ENCODE peak calls at places on chromosomes 13 and 19, in five cellular contexts. L, T, G, J and S are unnamed samples.

GRCh38 chr13:67048084-67048792 is 181.9 kb downstream of the PCDH9 start:
- DNase-seq in J (no peak), L (no peak), G (peak), T (peak), S (no peak)

GRCh38 chr19:1016647-1017114 is 4.2 kb downstream of the TMEM259 start:
- DNase-seq in G (no peak), T (peak), L (no peak), J (no peak), S (no peak)

GRCh38 chr13:45951724-45952123 is 100.2 kb upstream of the SIAH3 start:
- DNase-seq in L (no peak), T (peak), J (no peak), G (no peak), S (no peak)

GRCh38 chr19:1511318-1511988 is 1.4 kb downstream of the ADAMTSL5 start:
- DNase-seq in T (no peak), G (no peak), J (no peak), L (no peak), S (no peak)

GRCh38 chr19:17496337-17496997 is 15.0 kb upstream of the PGLS start:
- DNase-seq in G (peak), J (no peak), L (peak), T (peak), S (peak)

GRCh38 chr19:44948763-44949374 is 3.0 kb downstream of the APOC2 start:
- DNase-seq in T (peak), J (no peak), G (no peak), L (no peak), S (no peak)

GRCh38 chr19:2135474-2136402 is 15.6 kb downstream of the AP3D1 start:
- DNase-seq in J (no peak), L (no peak), T (no peak), G (no peak), S (no peak)

GRCh38 chr19:43457809-43458208 is 7.6 kb downstream of the LYPD3 start:
- DNase-seq in J (no peak), G (no peak), L (no peak), T (no peak), S (no peak)

GRCh38 chr19:1824252-1824622 is 12.2 kb upstream of the ATP8B3 start:
- DNase-seq in T (no peak), L (no peak), J (no peak), G (no peak), S (no peak)

GRCh38 chr19:49692102-49692599 is 1.2 kb downstream of the CPT1C start:
- DNase-seq in T (no peak), G (no peak), J (no peak), L (no peak), S (no peak)

GRCh38 chr13:48647625-48648024 is 6.1 kb upstream of the CYSLTR2 start:
- DNase-seq in T (no peak), G (no peak), J (no peak), L (no peak), S (no peak)

GRCh38 chr19:15564534-15565168 is 50.4 kb upstream of the CYP4F8 start:
- DNase-seq in G (no peak), J (no peak), L (no peak), T (no peak), S (no peak)

GRCh38 chr19:17035842-17036424 is 9.3 kb upstream of the CPAMD8 start:
- DNase-seq in L (no peak), J (no peak), G (no peak), T (no peak), S (no peak)

GRCh38 chr13:114226088-114226487 is 8.6 kb upstream of the CDC16 start:
- DNase-seq in T (no peak), J (no peak), L (no peak), G (no peak), S (no peak)

GRCh38 chr19:4913996-4914735 is 4.9 kb downstream of the UHRF1 start:
- DNase-seq in G (no peak), J (no peak), L (no peak), T (no peak), S (no peak)

GRCh38 chr19:14055396-14055795 is 6.5 kb downstream of the PALM3 start:
- DNase-seq in J (no peak), T (no peak), L (no peak), G (no peak), S (no peak)

GRCh38 chr13:70107498-70108271 is at the start of gene ATXN8OS:
- DNase-seq in G (no peak), T (no peak), J (no peak), L (no peak), S (peak)

GRCh38 chr19:39247701-39248664 is 673 bp downstream of the IFNL4 start:
- DNase-seq in G (peak), J (no peak), L (no peak), T (no peak), S (no peak)

GRCh38 chr13:83845121-83845520 is 37.2 kb downstream of the SLITRK1 start:
- DNase-seq in G (no peak), T (no peak), L (no peak), J (no peak), S (no peak)

DNA sequence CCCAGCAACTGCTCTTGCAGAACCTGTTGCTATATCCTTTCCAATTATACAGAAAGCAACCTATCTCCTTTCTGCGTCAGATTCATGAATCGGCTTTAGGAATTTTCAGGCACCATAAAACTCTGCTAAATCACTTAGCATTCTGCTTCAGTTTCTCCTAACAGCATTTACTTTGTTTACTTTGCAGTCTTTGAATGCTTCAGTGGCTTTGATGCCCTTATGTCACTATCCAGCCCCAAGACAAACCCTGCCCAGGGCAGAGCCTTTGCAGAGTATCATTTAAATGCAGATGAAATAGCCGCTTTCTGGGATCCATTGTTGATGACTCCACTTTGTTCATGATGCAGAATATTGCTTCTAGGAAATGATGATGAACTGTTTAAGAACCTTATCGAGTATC is 43.1 kb downstream of the SLITRK1 start:
- DNase-seq in L (no peak), T (no peak), G (no peak), J (no peak), S (no peak)
- TF ChIP-seq CTCF in L (no peak), T (no peak), G (no peak), J (no peak), S (no peak)

DNA sequence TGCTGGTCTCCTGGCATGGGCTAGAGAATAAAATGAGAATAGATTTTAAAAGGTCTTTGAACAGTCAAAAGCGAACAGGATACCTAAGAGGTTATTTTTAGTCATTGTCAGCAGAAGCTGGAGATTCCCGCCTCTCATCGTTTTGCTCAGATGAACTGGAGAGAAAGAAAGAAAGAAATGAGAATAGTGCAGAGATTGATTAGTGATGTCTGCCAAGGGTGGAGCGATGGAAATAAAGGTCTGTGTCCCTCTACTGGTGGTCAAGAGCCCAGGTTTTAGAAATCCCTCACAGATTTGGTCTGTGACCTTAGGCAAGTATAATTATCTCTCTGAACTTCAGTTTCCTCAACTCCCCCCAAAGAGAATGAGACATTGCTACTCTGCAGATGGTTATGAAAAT is 5.4 kb downstream of the NCAN start:
- DNase-seq in L (no peak), G (no peak), T (peak), J (no peak), S (no peak)
- TF ChIP-seq CTCF in L (no peak), G (no peak), T (peak), J (no peak), S (peak)

GRCh38 chr13:24539500-24540165 is 27.1 kb upstream of the PARP4 start:
- DNase-seq in L (no peak), G (no peak), T (no peak), J (no peak), S (no peak)

GRCh38 chr13:24541127-24541475 is 28.5 kb upstream of the PARP4 start:
- DNase-seq in G (no peak), J (no peak), L (no peak), T (no peak), S (no peak)

GRCh38 chr13:24540236-24541126 is 27.9 kb upstream of the PARP4 start:
- DNase-seq in T (no peak), G (peak), J (no peak), L (no peak), S (peak)
- TF ChIP-seq CTCF in T (peak), G (peak), J (no peak), L (no peak), S (peak)

GRCh38 chr19:28643284-28643683 is 569.7 kb downstream of the UQCRFS1 start:
- DNase-seq in G (no peak), J (no peak), T (no peak), L (no peak), S (no peak)

GRCh38 chr19:28640506-28640905 is 572.4 kb downstream of the UQCRFS1 start:
- DNase-seq in J (no peak), L (no peak), G (no peak), T (peak), S (no peak)

GRCh38 chr19:28642787-28643186 is 570.2 kb downstream of the UQCRFS1 start:
- DNase-seq in J (no peak), T (no peak), L (no peak), G (no peak), S (no peak)

GRCh38 chr19:28644261-28644660 is 568.7 kb downstream of the UQCRFS1 start:
- DNase-seq in J (no peak), G (no peak), L (no peak), T (no peak), S (no peak)

DNA sequence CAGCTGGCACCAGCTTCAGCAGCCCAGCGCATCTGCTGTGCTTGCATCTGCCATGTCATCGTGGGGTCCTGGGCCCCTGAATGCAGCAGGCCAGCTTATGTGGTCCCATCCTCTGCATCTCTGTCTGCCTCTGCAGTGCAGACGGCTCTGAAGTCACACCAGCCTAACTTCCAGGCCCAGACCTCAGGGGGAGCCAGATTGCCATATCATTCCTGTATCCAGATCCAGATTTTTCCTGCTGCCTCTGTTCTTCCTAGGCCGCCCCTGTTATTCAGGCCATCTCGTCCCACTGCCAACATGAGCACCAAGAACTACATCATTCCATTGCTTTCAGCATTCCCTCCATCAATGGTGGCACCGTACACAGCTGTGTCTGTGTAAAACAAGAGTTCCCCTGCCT is 571.6 kb downstream of the UQCRFS1 start:
- DNase-seq in L (no peak), G (no peak), J (no peak), T (no peak), S (no peak)
- TF ChIP-seq CTCF in L (no peak), G (no peak), J (no peak), T (no peak), S (no peak)

DNA sequence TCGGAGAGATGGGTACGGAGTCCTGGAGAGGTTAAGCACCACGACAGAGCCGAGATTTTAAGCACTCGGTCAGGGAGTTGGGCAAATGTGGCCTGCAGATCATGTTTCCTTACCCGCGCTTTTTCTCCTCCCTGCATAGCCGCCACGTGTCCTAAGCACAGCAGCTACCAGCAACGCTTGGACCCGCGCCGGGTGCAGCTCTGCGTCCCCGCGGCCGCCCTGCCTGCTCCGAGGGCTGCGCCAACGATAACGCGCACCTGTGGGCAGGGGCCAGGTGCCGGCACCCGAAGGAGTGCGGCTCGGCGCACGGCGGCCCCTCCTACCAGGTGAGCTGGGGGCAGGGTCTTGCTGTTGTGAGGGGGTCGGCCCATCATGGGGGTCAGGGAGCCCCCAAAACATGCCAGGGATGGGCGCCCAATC is 24.8 kb upstream of the FXYD3 start:
- DNase-seq in J (no peak), T (no peak), L (no peak), G (no peak), S (no peak)
- TF ChIP-seq CTCF in J (no peak), T (no peak), L (no peak), G (no peak), S (peak)

GRCh38 chr19:46077815-46078167 is 37.0 kb upstream of the IGFL4 start:
- DNase-seq in J (no peak), G (no peak), L (no peak), T (no peak), S (no peak)
- TF ChIP-seq CTCF in J (no peak), G (no peak), L (no peak), T (no peak), S (no peak)

GRCh38 chr19:40298026-40298425 is 12.9 kb upstream of the AKT2 start:
- DNase-seq in L (no peak), G (no peak), J (no peak), T (no peak), S (no peak)
- TF ChIP-seq CTCF in L (no peak), G (no peak), J (no peak), T (no peak), S (no peak)